ENCODE peak calls at places on chromosomes 3 and 15, in four cellular contexts. X is K562, W is HepG2, J is WTC11. A is an unnamed sample.

GRCh38 chr3:55252921-55253320 is 234.2 kb downstream of the WNT5A start:
- DNase-seq in J (no peak), X (no peak), W (no peak), A (no peak)

GRCh38 chr3:124607163-124607562 is 123.1 kb upstream of the UMPS start:
- DNase-seq in W (peak), J (no peak), X (no peak), A (no peak)

GRCh38 chr3:52891615-52892081 is 5.7 kb downstream of the STIMATE start:
- DNase-seq in J (no peak), X (no peak), W (peak), A (no peak)

GRCh38 chr3:127256872-127257271 is 31.0 kb downstream of the PRR20G start:
- DNase-seq in X (no peak), J (no peak), W (no peak), A (no peak)

GRCh38 chr3:125436921-125437320 is 61.8 kb upstream of the ZNF148 start:
- DNase-seq in J (no peak), X (no peak), W (no peak), A (no peak)

GRCh38 chr3:155281892-155282291 is 11.6 kb downstream of the STRIT1 start:
- DNase-seq in X (no peak), W (no peak), J (no peak), A (no peak)

GRCh38 chr15:87858651-87859050 is 397.9 kb downstream of the NTRK3 start:
- DNase-seq in X (no peak), J (no peak), W (no peak), A (no peak)

GRCh38 chr3:57557088-57557537 is 1.0 kb downstream of the PDE12 start:
- DNase-seq in J (peak), W (peak), X (peak), A (peak)

GRCh38 chr3:64650096-64650622 is 37.6 kb downstream of the ADAMTS9 start:
- DNase-seq in J (no peak), W (no peak), X (no peak), A (no peak)

GRCh38 chr3:155835341-155836071 is 18.7 kb downstream of the SLC33A1 start:
- DNase-seq in X (no peak), J (no peak), W (no peak), A (no peak)

GRCh38 chr3:8486434-8486833 is 15.2 kb upstream of the LMCD1 start:
- DNase-seq in X (no peak), J (no peak), W (no peak), A (no peak)
- TF ChIP-seq CTCF in X (no peak), J (no peak), W (no peak), A (no peak)

GRCh38 chr3:157121522-157121921 is 38.4 kb downstream of the CCNL1 start:
- DNase-seq in J (no peak), W (no peak), X (no peak), A (no peak)

GRCh38 chr3:157117875-157118654 is 41.9 kb downstream of the CCNL1 start:
- DNase-seq in W (no peak), J (no peak), X (no peak), A (no peak)

GRCh38 chr3:157120071-157120892 is 39.7 kb downstream of the CCNL1 start:
- DNase-seq in X (no peak), W (peak), J (no peak), A (no peak)

GRCh38 chr3:157122116-157122515 is 37.8 kb downstream of the CCNL1 start:
- DNase-seq in W (peak), J (no peak), X (no peak), A (peak)

GRCh38 chr3:157119369-157119951 is 40.5 kb downstream of the CCNL1 start:
- DNase-seq in W (peak), J (no peak), X (peak), A (no peak)
- TF ChIP-seq HMGXB4 in W (no peak), J (no peak), X (no peak), A (no peak)

DNA sequence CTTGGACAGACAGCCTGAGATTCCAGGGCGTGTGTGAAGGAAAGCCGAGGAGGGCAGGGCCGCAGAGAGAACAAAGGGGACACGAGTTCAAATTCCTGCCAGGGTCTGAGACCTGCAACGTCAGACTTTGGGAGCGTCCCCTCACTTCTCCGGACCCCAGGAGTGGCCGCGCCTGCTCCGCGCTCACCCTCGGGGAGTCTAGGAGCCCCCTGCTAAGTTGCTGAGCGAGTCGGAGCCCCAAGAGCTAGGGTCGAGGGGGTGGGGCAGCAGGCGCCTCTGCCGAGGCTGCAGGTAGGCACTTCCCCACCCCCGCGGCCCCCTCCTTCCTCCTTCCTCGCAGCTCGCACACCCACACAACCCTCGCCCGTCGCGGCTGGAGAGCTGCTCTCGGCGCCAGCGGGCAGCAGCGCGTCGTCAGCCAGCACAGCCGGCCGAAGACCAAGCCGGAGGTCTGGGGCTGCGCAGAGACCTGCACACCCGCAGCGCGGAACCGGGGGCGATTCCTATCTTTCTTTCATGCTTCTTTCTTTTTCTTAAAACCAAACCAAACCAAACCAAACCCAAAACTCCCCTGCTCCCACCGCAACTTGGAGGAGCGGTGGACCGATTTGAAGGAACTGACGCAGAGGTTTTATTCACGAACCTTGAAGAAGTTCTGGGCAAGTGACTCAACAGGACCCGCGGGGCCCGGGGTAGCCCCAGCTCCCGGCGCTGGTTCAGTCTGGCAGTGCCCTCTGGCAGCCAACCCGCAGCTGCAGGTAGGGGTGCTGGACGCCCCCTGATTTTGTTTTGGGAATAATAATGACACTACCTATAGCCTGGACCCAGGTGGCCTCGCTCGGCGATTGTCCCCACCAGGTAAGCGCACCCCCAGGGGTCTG is at the start of gene ANKRD34C:
- DNase-seq in X (no peak), J (peak), W (no peak), A (no peak)
- TF ChIP-seq CTCF in X (no peak), J (no peak), W (no peak), A (no peak)

GRCh38 chr3:66367979-66368378 is 132.8 kb downstream of the LRIG1 start:
- DNase-seq in W (no peak), X (no peak), J (no peak), A (no peak)

GRCh38 chr3:66365023-66365581 is 135.7 kb downstream of the LRIG1 start:
- DNase-seq in J (no peak), W (no peak), X (no peak), A (no peak)

GRCh38 chr3:66363133-66363532 is 137.7 kb downstream of the LRIG1 start:
- DNase-seq in J (no peak), X (no peak), W (no peak), A (no peak)

GRCh38 chr3:66366747-66367146 is 134.1 kb downstream of the LRIG1 start:
- DNase-seq in W (no peak), X (no peak), J (no peak), A (no peak)

DNA sequence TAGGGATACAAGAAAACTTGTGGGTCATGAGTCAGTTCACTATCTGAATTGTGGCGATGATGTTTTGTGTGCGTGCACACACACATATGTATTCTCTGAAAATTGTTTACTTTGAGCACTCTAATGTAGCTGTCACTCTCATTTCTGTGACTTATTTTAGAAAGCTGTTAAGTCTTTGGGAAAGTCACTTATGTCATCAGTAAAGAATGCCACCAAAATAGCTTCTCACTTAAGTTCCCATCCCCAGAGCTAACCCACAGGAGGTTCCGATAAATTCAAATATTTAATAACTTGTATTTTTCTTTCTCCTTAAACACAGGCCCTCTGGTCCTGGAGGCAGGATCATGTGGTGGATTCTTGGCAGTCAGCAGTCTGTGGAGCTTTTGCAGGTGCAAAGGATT is 138.3 kb downstream of the LRIG1 start:
- DNase-seq in W (no peak), X (no peak), J (no peak), A (no peak)
- TF ChIP-seq HMGXB4 in W (no peak), X (no peak), J (no peak), A (no peak)

A was measured in A549.